ENCODE peak calls at places on chromosome 7, in four cellular contexts. D, R, W and T are unnamed samples.

GRCh38 chr7:80380957-80381356 is 130.9 kb downstream of the GNAT3 start:
- DNase-seq in D (no peak), W (no peak), R (no peak), T (no peak)

GRCh38 chr7:289756-290553 is at the start of gene FOXL3:
- DNase-seq in R (no peak), D (no peak), W (no peak), T (no peak)

GRCh38 chr7:36010656-36011587 is 142.1 kb upstream of the EEPD1 start:
- DNase-seq in D (no peak), R (no peak), W (no peak), T (no peak)

GRCh38 chr7:128137096-128137655 is 103.9 kb upstream of the LEP start:
- DNase-seq in R (no peak), W (peak), D (no peak), T (peak)

GRCh38 chr7:64639267-64640001 is 26.5 kb upstream of the ZNF107 start:
- DNase-seq in W (no peak), D (no peak), R (no peak), T (no peak)

GRCh38 chr7:1434891-1435670 is 24.2 kb downstream of the MICALL2 start:
- DNase-seq in R (no peak), D (no peak), W (no peak), T (no peak)

GRCh38 chr7:104848386-104848990 is 165.5 kb upstream of the KMT2E start:
- DNase-seq in R (peak), W (peak), D (peak), T (peak)

GRCh38 chr7:131688738-131689661 is 132.6 kb upstream of the PODXL start:
- DNase-seq in W (peak), R (peak), D (peak), T (peak)

GRCh38 chr7:141674201-141674671 is 27.7 kb downstream of the DENND11 start:
- DNase-seq in D (peak), W (peak), R (no peak), T (no peak)

GRCh38 chr7:24877790-24878311 is 102.1 kb downstream of the OSBPL3 start:
- DNase-seq in W (no peak), D (no peak), R (no peak), T (no peak)

GRCh38 chr7:155187061-155187785 is 110.5 kb upstream of the INSIG1 start:
- DNase-seq in D (no peak), W (no peak), R (no peak), T (no peak)

GRCh38 chr7:74544706-74545469 is 91.2 kb downstream of the GTF2IRD1 start:
- DNase-seq in W (peak), R (peak), D (peak), T (peak)

GRCh38 chr7:38858281-38858884 is 50.6 kb downstream of the VPS41 start:
- DNase-seq in W (peak), R (no peak), D (peak), T (no peak)

GRCh38 chr7:100413889-100414288 is 14.6 kb downstream of the ZCWPW1 start:
- DNase-seq in R (no peak), D (no peak), W (no peak), T (no peak)

GRCh38 chr7:37986780-37987380 is 66.4 kb downstream of the EPDR1 start:
- DNase-seq in D (no peak), R (no peak), W (no peak), T (no peak)

GRCh38 chr7:142459557-142459963 is 201.7 kb upstream of the PRSS58 start:
- DNase-seq in R (peak), D (peak), W (peak), T (peak)

GRCh38 chr7:5777932-5778331 is 3.5 kb downstream of the RNF216 start:
- DNase-seq in D (no peak), R (no peak), W (no peak), T (no peak)

GRCh38 chr7:13017881-13018280 is 330.4 kb downstream of the ARL4A start:
- DNase-seq in W (peak), R (no peak), D (peak), T (no peak)

GRCh38 chr7:153402721-153403541 is 643.4 kb downstream of the ACTR3B start:
- DNase-seq in W (no peak), R (no peak), D (no peak), T (no peak)

DNA sequence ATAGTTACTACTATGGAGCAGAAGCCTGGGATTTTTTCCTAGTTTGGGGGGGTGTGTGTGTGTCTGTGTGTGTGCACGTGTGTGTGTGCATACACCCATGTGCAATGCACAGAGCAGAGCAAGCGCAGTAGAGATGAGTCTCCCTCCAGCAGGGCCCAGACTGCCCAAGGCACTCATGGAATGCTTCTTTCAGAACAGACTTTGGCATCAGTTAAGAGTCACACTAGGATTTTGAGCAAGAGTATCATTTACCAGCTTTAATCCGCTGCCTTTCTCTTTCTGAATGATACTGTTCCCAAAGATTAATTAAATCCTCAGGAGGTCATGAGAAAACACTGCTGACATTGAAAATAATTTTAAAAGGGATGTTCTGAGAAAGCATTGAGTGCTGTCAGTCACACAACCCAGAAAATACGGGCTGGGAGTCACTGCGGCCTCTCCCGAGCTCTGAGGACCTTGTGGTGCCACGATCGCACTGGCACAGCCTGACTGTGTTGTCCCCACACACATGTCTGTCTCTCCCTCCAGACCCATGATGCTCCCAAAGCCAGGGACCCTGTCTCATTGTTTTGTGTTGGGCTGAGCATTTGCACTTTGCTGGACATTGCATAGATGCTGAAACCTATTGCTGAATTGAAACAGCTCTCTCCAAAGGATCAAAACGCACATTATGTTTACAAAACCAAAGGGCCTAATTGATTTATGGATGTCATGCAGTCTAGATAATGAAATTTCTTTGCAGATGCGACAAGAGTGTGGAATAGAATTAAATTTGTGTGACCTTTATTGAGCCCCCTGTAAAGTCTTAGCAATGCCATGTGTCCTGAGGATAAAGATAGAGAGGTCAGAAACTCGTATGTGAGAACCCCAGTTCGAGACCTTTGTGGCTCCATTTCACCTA is 54.7 kb upstream of the FIGNL1 start:
- DNase-seq in R (no peak), D (no peak), W (no peak), T (no peak)
- TF ChIP-seq MYC in R (no peak), D (no peak), W (no peak), T (no peak)

DNA sequence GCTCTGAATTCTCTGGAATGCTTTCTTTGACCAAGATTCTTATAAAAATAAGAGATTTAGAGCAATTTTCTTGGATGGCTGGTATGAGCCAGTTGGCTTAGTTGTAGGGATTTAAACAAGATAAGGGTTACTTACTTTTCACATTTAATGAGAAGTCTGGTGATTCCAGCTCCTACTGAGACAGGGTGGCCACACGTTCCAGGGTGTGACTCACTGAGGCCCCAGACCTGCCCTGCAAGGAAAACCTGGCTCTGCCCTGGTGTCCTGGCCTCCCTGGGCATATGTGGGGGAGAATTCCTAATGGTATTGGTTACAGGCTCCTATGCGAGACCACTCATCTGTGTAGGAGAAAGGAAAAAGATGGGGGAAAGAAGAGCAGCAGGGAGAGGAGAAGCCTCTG is 139.7 kb downstream of the EGFR start:
- DNase-seq in R (no peak), W (no peak), D (no peak), T (no peak)
- TF ChIP-seq MAX in R (no peak), W (no peak), D (no peak), T (no peak)

DNA sequence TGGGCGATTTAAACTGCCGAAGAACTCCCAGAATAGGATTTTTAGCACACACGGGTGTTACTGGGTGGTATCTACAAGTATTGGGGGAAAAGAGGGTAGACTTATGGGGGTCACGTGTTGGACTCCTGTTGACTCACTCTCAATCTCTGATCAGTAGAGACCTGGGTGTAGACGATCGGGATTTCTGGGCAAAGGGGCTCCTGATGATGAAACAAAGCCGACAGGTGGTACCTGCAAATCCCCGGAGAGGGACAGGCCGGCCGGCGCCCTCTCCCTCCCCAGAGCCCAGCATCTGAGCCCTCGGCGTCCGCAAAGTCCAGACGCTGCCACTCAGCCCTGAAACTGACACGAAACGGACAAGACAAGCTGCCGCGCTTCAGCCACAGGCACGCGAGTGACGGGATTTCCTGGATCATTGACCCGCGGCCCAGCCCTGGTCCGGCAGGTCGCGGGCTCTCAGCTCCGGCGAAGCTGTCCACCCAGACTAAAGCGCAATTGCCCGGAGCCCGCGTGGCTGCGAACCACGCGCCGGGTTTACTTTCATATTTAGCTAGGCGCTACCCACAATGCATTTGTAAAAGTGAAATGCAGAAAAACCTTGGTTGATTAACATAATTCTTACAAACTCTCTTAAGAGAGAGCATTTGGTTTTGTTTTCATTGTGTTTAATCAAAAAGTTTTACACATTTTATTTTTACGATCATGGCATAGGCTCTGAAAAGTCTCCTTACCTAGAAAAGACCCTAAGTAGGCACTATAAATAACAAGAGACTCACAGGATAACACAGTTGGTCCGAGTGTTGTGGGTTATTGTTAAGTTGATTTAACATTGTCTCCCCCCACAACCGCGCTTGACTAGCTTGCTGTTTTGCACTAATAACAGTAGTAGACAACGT is 56.9 kb upstream of the EZH2 start:
- DNase-seq in W (peak), R (peak), D (peak), T (peak)
- TF ChIP-seq POLR2A in W (peak), R (peak), D (peak), T (peak)

GRCh38 chr7:106776618-106777347 is 88.3 kb upstream of the PIK3CG start:
- DNase-seq in W (no peak), R (no peak), D (no peak), T (no peak)

GRCh38 chr7:106774768-106775551 is 90.1 kb upstream of the PIK3CG start:
- DNase-seq in D (peak), W (peak), R (peak), T (peak)

GRCh38 chr7:106775975-106776607 is 89.0 kb upstream of the PIK3CG start:
- DNase-seq in W (no peak), D (no peak), R (no peak), T (no peak)

GRCh38 chr7:106774213-106774767 is 90.8 kb upstream of the PIK3CG start:
- DNase-seq in D (no peak), W (no peak), R (no peak), T (no peak)

DNA sequence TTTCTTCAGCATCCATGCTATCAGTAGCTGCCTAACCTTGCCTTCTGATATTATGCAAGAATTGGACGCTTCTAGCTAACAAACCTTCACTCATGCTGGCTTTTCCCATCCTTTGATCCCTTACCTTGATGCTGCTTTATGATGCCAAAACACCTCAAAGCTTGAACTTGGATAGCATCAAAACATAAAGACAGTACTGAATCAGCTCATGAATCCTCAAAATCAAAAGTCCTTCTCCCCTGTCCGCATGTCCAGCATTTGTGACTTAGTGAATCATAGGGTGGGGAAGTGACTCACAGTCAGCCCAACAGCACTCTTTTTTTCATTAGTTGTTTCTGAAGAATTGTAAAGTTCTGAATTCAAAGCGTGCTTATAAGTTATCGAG is 89.5 kb upstream of the PIK3CG start:
- DNase-seq in D (peak), R (peak), W (peak), T (peak)
- TF ChIP-seq MYC in D (no peak), R (peak), W (peak), T (no peak)